ENCODE peak calls at places on chromosomes 1 and 21, in seven cellular contexts. One of them, this sample, is unnamed.

GRCh38 chr1:200260587-200261335 is 149.1 kb downstream of the ZNF281 start:
- DNase-seq in kidney epithelial cell: no peak
- DNase-seq in tibial nerve: no peak
- DNase-seq in brain microvascular endothelial cell: no peak
- DNase-seq in right atrium auricular region: no peak
- DNase-seq in cardiac muscle cell: no peak
- DNase-seq in cardiac fibroblast: no peak
- DNase-seq in this sample: peak

GRCh38 chr1:158527190-158527815 is 26.9 kb downstream of the OR6Y1 start:
- DNase-seq in kidney epithelial cell: no peak
- DNase-seq in tibial nerve: no peak
- DNase-seq in brain microvascular endothelial cell: no peak
- DNase-seq in right atrium auricular region: no peak
- DNase-seq in cardiac muscle cell: peak
- DNase-seq in cardiac fibroblast: peak
- DNase-seq in this sample: no peak

GRCh38 chr21:14773777-14774345 is 227.7 kb upstream of the SAMSN1 start:
- DNase-seq in kidney epithelial cell: no peak
- DNase-seq in tibial nerve: peak
- DNase-seq in brain microvascular endothelial cell: peak
- DNase-seq in right atrium auricular region: peak
- DNase-seq in cardiac muscle cell: peak
- DNase-seq in cardiac fibroblast: peak
- DNase-seq in this sample: peak

GRCh38 chr1:109756848-109757521 is 6.7 kb downstream of the EPS8L3 start:
- DNase-seq in kidney epithelial cell: no peak
- DNase-seq in tibial nerve: no peak
- DNase-seq in brain microvascular endothelial cell: no peak
- DNase-seq in right atrium auricular region: no peak
- DNase-seq in cardiac muscle cell: no peak
- DNase-seq in cardiac fibroblast: no peak
- DNase-seq in this sample: no peak

GRCh38 chr1:32215629-32216505 is 6.3 kb downstream of the TMEM234 start:
- DNase-seq in kidney epithelial cell: no peak
- DNase-seq in tibial nerve: no peak
- DNase-seq in brain microvascular endothelial cell: peak
- DNase-seq in right atrium auricular region: no peak
- DNase-seq in cardiac muscle cell: peak
- DNase-seq in cardiac fibroblast: peak
- DNase-seq in this sample: no peak

GRCh38 chr1:159922499-159923202 is 2.7 kb downstream of the TAGLN2 start:
- DNase-seq in kidney epithelial cell: no peak
- DNase-seq in tibial nerve: no peak
- DNase-seq in brain microvascular endothelial cell: no peak
- DNase-seq in right atrium auricular region: no peak
- DNase-seq in cardiac muscle cell: no peak
- DNase-seq in cardiac fibroblast: peak
- DNase-seq in this sample: no peak

GRCh38 chr1:162062542-162063015 is 6.9 kb upstream of the NOS1AP start:
- DNase-seq in kidney epithelial cell: no peak
- DNase-seq in tibial nerve: no peak
- DNase-seq in brain microvascular endothelial cell: peak
- DNase-seq in right atrium auricular region: no peak
- DNase-seq in cardiac muscle cell: peak
- DNase-seq in cardiac fibroblast: peak
- DNase-seq in this sample: no peak

GRCh38 chr1:234662148-234662547 is 52.2 kb upstream of the IRF2BP2 start:
- DNase-seq in kidney epithelial cell: no peak
- DNase-seq in tibial nerve: no peak
- DNase-seq in brain microvascular endothelial cell: no peak
- DNase-seq in right atrium auricular region: no peak
- DNase-seq in cardiac muscle cell: no peak
- DNase-seq in cardiac fibroblast: no peak
- DNase-seq in this sample: no peak

GRCh38 chr1:203271018-203271743 is 34.1 kb upstream of the BTG2 start:
- DNase-seq in kidney epithelial cell: no peak
- DNase-seq in tibial nerve: no peak
- DNase-seq in brain microvascular endothelial cell: peak
- DNase-seq in right atrium auricular region: peak
- DNase-seq in cardiac muscle cell: peak
- DNase-seq in cardiac fibroblast: peak
- DNase-seq in this sample: peak

GRCh38 chr1:174219606-174220370 is 60.5 kb downstream of the RABGAP1L start:
- DNase-seq in kidney epithelial cell: no peak
- DNase-seq in tibial nerve: no peak
- DNase-seq in brain microvascular endothelial cell: no peak
- DNase-seq in right atrium auricular region: no peak
- DNase-seq in cardiac muscle cell: no peak
- DNase-seq in cardiac fibroblast: no peak
- DNase-seq in this sample: no peak

GRCh38 chr1:238690415-238690814 is 696.0 kb upstream of the CHRM3 start:
- DNase-seq in kidney epithelial cell: no peak
- DNase-seq in tibial nerve: no peak
- DNase-seq in brain microvascular endothelial cell: peak
- DNase-seq in right atrium auricular region: no peak
- DNase-seq in cardiac muscle cell: no peak
- DNase-seq in cardiac fibroblast: peak
- DNase-seq in this sample: no peak

GRCh38 chr1:113388621-113389355 is 1.5 kb upstream of the MAGI3 start:
- DNase-seq in kidney epithelial cell: no peak
- DNase-seq in tibial nerve: no peak
- DNase-seq in brain microvascular endothelial cell: no peak
- DNase-seq in right atrium auricular region: no peak
- DNase-seq in cardiac muscle cell: peak
- DNase-seq in cardiac fibroblast: no peak
- DNase-seq in this sample: no peak

GRCh38 chr1:151036356-151036755 is at the start of gene BNIPL:
- DNase-seq in kidney epithelial cell: no peak
- DNase-seq in tibial nerve: no peak
- DNase-seq in brain microvascular endothelial cell: no peak
- DNase-seq in right atrium auricular region: no peak
- DNase-seq in cardiac muscle cell: no peak
- DNase-seq in cardiac fibroblast: no peak
- DNase-seq in this sample: no peak

GRCh38 chr1:197692965-197693364 is 82.3 kb downstream of the DENND1B start:
- DNase-seq in kidney epithelial cell: no peak
- DNase-seq in tibial nerve: no peak
- DNase-seq in brain microvascular endothelial cell: no peak
- DNase-seq in right atrium auricular region: no peak
- DNase-seq in cardiac muscle cell: no peak
- DNase-seq in cardiac fibroblast: peak
- DNase-seq in this sample: no peak

GRCh38 chr1:40141878-40142535 is 19.2 kb upstream of the RLF start:
- DNase-seq in kidney epithelial cell: no peak
- DNase-seq in tibial nerve: no peak
- DNase-seq in brain microvascular endothelial cell: peak
- DNase-seq in right atrium auricular region: no peak
- DNase-seq in cardiac muscle cell: no peak
- DNase-seq in cardiac fibroblast: no peak
- DNase-seq in this sample: no peak

GRCh38 chr1:206836111-206836510 is 29.3 kb upstream of the IL20 start:
- DNase-seq in kidney epithelial cell: no peak
- DNase-seq in tibial nerve: no peak
- DNase-seq in brain microvascular endothelial cell: no peak
- DNase-seq in right atrium auricular region: no peak
- DNase-seq in cardiac muscle cell: no peak
- DNase-seq in cardiac fibroblast: peak
- DNase-seq in this sample: no peak

GRCh38 chr1:7454895-7455784 is 316.0 kb upstream of the VAMP3 start:
- DNase-seq in kidney epithelial cell: no peak
- DNase-seq in tibial nerve: no peak
- DNase-seq in brain microvascular endothelial cell: no peak
- DNase-seq in right atrium auricular region: no peak
- DNase-seq in cardiac muscle cell: no peak
- DNase-seq in cardiac fibroblast: no peak
- DNase-seq in this sample: no peak

GRCh38 chr1:48082271-48082925 is 85.2 kb upstream of the TRABD2B start:
- DNase-seq in kidney epithelial cell: no peak
- DNase-seq in tibial nerve: no peak
- DNase-seq in brain microvascular endothelial cell: no peak
- DNase-seq in right atrium auricular region: no peak
- DNase-seq in cardiac muscle cell: no peak
- DNase-seq in cardiac fibroblast: no peak
- DNase-seq in this sample: no peak

GRCh38 chr1:204448321-204448964 is 36.8 kb upstream of the PPP1R15B start:
- DNase-seq in kidney epithelial cell: no peak
- DNase-seq in tibial nerve: no peak
- DNase-seq in brain microvascular endothelial cell: no peak
- DNase-seq in right atrium auricular region: no peak
- DNase-seq in cardiac muscle cell: no peak
- DNase-seq in cardiac fibroblast: no peak
- DNase-seq in this sample: no peak

GRCh38 chr1:153245466-153245865 is 14.0 kb upstream of the LORICRIN start:
- DNase-seq in kidney epithelial cell: no peak
- DNase-seq in tibial nerve: no peak
- DNase-seq in brain microvascular endothelial cell: no peak
- DNase-seq in right atrium auricular region: peak
- DNase-seq in cardiac muscle cell: no peak
- DNase-seq in cardiac fibroblast: no peak
- DNase-seq in this sample: no peak

GRCh38 chr21:34204021-34204420 is 130.6 kb downstream of the MRPS6 start:
- DNase-seq in kidney epithelial cell: no peak
- DNase-seq in tibial nerve: no peak
- DNase-seq in brain microvascular endothelial cell: no peak
- DNase-seq in right atrium auricular region: peak
- DNase-seq in cardiac muscle cell: no peak
- DNase-seq in cardiac fibroblast: no peak
- DNase-seq in this sample: no peak

GRCh38 chr21:34201001-34201400 is 127.6 kb downstream of the MRPS6 start:
- DNase-seq in kidney epithelial cell: no peak
- DNase-seq in tibial nerve: no peak
- DNase-seq in brain microvascular endothelial cell: no peak
- DNase-seq in right atrium auricular region: no peak
- DNase-seq in cardiac muscle cell: no peak
- DNase-seq in cardiac fibroblast: no peak
- DNase-seq in this sample: no peak

GRCh38 chr21:34204481-34205439 is 131.4 kb downstream of the MRPS6 start:
- DNase-seq in kidney epithelial cell: no peak
- DNase-seq in tibial nerve: no peak
- DNase-seq in brain microvascular endothelial cell: no peak
- DNase-seq in right atrium auricular region: peak
- DNase-seq in cardiac muscle cell: no peak
- DNase-seq in cardiac fibroblast: no peak
- DNase-seq in this sample: no peak

GRCh38 chr21:34201441-34201838 is 128.1 kb downstream of the MRPS6 start:
- DNase-seq in kidney epithelial cell: no peak
- DNase-seq in tibial nerve: no peak
- DNase-seq in brain microvascular endothelial cell: no peak
- DNase-seq in right atrium auricular region: no peak
- DNase-seq in cardiac muscle cell: peak
- DNase-seq in cardiac fibroblast: no peak
- DNase-seq in this sample: no peak

GRCh38 chr21:34202553-34203332 is 129.4 kb downstream of the MRPS6 start:
- DNase-seq in kidney epithelial cell: no peak
- DNase-seq in tibial nerve: no peak
- DNase-seq in brain microvascular endothelial cell: no peak
- DNase-seq in right atrium auricular region: peak
- DNase-seq in cardiac muscle cell: peak
- DNase-seq in cardiac fibroblast: peak
- DNase-seq in this sample: no peak
- H3K4me3 ChIP-seq in kidney epithelial cell: peak
- H3K4me3 ChIP-seq in tibial nerve: peak
- H3K4me3 ChIP-seq in brain microvascular endothelial cell: peak
- H3K4me3 ChIP-seq in right atrium auricular region: no peak
- H3K4me3 ChIP-seq in cardiac muscle cell: peak
- H3K4me3 ChIP-seq in cardiac fibroblast: no peak
- H3K4me3 ChIP-seq in this sample: no peak

GRCh38 chr1:247642742-247643141 is 36.8 kb downstream of the OR13G1 start:
- DNase-seq in kidney epithelial cell: no peak
- DNase-seq in tibial nerve: no peak
- DNase-seq in brain microvascular endothelial cell: no peak
- DNase-seq in right atrium auricular region: no peak
- DNase-seq in cardiac muscle cell: no peak
- DNase-seq in cardiac fibroblast: no peak
- DNase-seq in this sample: no peak

GRCh38 chr1:247653040-247653439 is 26.5 kb downstream of the OR13G1 start:
- DNase-seq in kidney epithelial cell: no peak
- DNase-seq in tibial nerve: no peak
- DNase-seq in brain microvascular endothelial cell: no peak
- DNase-seq in right atrium auricular region: no peak
- DNase-seq in cardiac muscle cell: no peak
- DNase-seq in cardiac fibroblast: no peak
- DNase-seq in this sample: no peak

GRCh38 chr1:247646867-247647266 is 32.7 kb downstream of the OR13G1 start:
- DNase-seq in kidney epithelial cell: no peak
- DNase-seq in tibial nerve: no peak
- DNase-seq in brain microvascular endothelial cell: no peak
- DNase-seq in right atrium auricular region: no peak
- DNase-seq in cardiac muscle cell: no peak
- DNase-seq in cardiac fibroblast: no peak
- DNase-seq in this sample: no peak

DNA sequence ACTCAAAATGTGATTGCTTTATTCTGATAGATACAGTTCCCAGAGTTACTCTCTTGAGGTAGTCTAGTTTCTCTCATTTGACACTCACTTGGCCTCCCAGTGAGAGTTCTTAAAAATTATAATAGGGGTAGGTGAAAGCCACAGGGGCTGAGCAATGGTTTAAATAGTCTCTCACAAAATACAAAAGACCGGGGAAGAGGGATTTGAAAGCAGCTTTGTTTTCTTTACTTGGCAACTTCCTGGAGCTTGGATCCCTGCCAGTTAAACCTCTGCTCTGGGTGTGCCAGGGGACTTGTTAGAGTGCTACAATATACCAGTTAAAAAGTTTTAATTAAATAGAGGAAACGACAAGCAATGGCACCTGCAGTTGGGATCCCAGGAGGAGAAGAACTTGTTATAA is 31.7 kb downstream of the OR13G1 start:
- DNase-seq in kidney epithelial cell: no peak
- DNase-seq in tibial nerve: no peak
- DNase-seq in brain microvascular endothelial cell: no peak
- DNase-seq in right atrium auricular region: no peak
- DNase-seq in cardiac muscle cell: no peak
- DNase-seq in cardiac fibroblast: no peak
- DNase-seq in this sample: no peak
- H3K4me3 ChIP-seq in kidney epithelial cell: no peak
- H3K4me3 ChIP-seq in tibial nerve: no peak
- H3K4me3 ChIP-seq in brain microvascular endothelial cell: no peak
- H3K4me3 ChIP-seq in right atrium auricular region: no peak
- H3K4me3 ChIP-seq in cardiac muscle cell: no peak
- H3K4me3 ChIP-seq in cardiac fibroblast: no peak
- H3K4me3 ChIP-seq in this sample: no peak

DNA sequence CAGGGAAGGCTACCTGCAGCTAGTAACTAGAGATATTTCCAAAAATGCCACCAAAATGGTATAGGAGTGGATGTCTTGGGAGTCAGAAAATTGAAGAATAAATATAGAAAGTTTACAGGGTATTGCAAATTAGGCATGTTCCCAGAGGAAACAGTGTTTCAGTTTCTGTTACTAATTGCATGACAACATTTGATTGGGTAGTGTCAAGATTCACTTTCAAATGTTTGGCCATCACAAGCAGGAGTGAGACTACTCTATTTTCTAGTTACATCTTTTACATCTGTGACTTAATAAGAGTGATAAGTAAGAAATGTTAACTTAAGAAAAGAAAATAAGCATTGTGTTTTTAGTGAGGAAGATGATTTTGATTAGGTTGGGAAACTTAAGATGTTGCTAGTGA is 30.2 kb downstream of the AMY1C start:
- DNase-seq in kidney epithelial cell: no peak
- DNase-seq in tibial nerve: no peak
- DNase-seq in brain microvascular endothelial cell: no peak
- DNase-seq in right atrium auricular region: no peak
- DNase-seq in cardiac muscle cell: no peak
- DNase-seq in cardiac fibroblast: no peak
- DNase-seq in this sample: no peak
- H3K4me3 ChIP-seq in kidney epithelial cell: no peak
- H3K4me3 ChIP-seq in tibial nerve: no peak
- H3K4me3 ChIP-seq in brain microvascular endothelial cell: no peak
- H3K4me3 ChIP-seq in right atrium auricular region: no peak
- H3K4me3 ChIP-seq in cardiac muscle cell: no peak
- H3K4me3 ChIP-seq in cardiac fibroblast: no peak
- H3K4me3 ChIP-seq in this sample: no peak

GRCh38 chr21:45405819-45406762 is 1.1 kb downstream of the COL18A1 start:
- DNase-seq in kidney epithelial cell: peak
- DNase-seq in tibial nerve: no peak
- DNase-seq in brain microvascular endothelial cell: no peak
- DNase-seq in right atrium auricular region: no peak
- DNase-seq in cardiac muscle cell: peak
- DNase-seq in cardiac fibroblast: no peak
- DNase-seq in this sample: no peak
- H3K4me3 ChIP-seq in kidney epithelial cell: peak
- H3K4me3 ChIP-seq in tibial nerve: peak
- H3K4me3 ChIP-seq in brain microvascular endothelial cell: peak
- H3K4me3 ChIP-seq in right atrium auricular region: peak
- H3K4me3 ChIP-seq in cardiac muscle cell: peak
- H3K4me3 ChIP-seq in cardiac fibroblast: peak
- H3K4me3 ChIP-seq in this sample: peak